ENCODE peak calls at places on chromosomes 4 and X, in five cellular contexts. One of them, this sample, is unnamed.

GRCh38 chr4:89175611-89176010 is 64.3 kb downstream of the TIGD2 start:
- DNase-seq in keratinocyte: no peak
- DNase-seq in CD8-positive, alpha-beta memory T cell: no peak
- DNase-seq in GM12878: no peak
- DNase-seq in neuronal stem cell: no peak
- DNase-seq in this sample: no peak

GRCh38 chrX:2710496-2710895 is 19.4 kb downstream of the CD99 start:
- DNase-seq in keratinocyte: peak; percentile 92
- DNase-seq in CD8-positive, alpha-beta memory T cell: no peak
- DNase-seq in GM12878: no peak
- DNase-seq in neuronal stem cell: no peak
- DNase-seq in this sample: no peak

GRCh38 chr4:7654550-7655266 is 220.0 kb upstream of the PSAPL1 start:
- DNase-seq in keratinocyte: no peak
- DNase-seq in CD8-positive, alpha-beta memory T cell: no peak
- DNase-seq in GM12878: no peak
- DNase-seq in neuronal stem cell: no peak
- DNase-seq in this sample: peak; percentile 71

GRCh38 chrX:18099745-18100144 is 120.9 kb downstream of the BEND2 start:
- DNase-seq in keratinocyte: no peak
- DNase-seq in CD8-positive, alpha-beta memory T cell: no peak
- DNase-seq in GM12878: no peak
- DNase-seq in neuronal stem cell: no peak
- DNase-seq in this sample: no peak

GRCh38 chr4:159175165-159175988 is 72.5 kb downstream of the RAPGEF2 start:
- DNase-seq in keratinocyte: peak; percentile 40
- DNase-seq in CD8-positive, alpha-beta memory T cell: peak; percentile 37
- DNase-seq in GM12878: peak; percentile 73
- DNase-seq in neuronal stem cell: peak; percentile 72
- DNase-seq in this sample: no peak

GRCh38 chr4:87806520-87806919 is 7.2 kb downstream of the IBSP start:
- DNase-seq in keratinocyte: no peak
- DNase-seq in CD8-positive, alpha-beta memory T cell: no peak
- DNase-seq in GM12878: no peak
- DNase-seq in neuronal stem cell: no peak
- DNase-seq in this sample: no peak

GRCh38 chrX:40152706-40153334 is 55.1 kb upstream of the BCOR start:
- DNase-seq in keratinocyte: no peak
- DNase-seq in CD8-positive, alpha-beta memory T cell: no peak
- DNase-seq in GM12878: no peak
- DNase-seq in neuronal stem cell: no peak
- DNase-seq in this sample: peak; percentile 84

GRCh38 chrX:23493941-23494374 is 159.3 kb downstream of the PTCHD1 start:
- DNase-seq in keratinocyte: no peak
- DNase-seq in CD8-positive, alpha-beta memory T cell: no peak
- DNase-seq in GM12878: no peak
- DNase-seq in neuronal stem cell: no peak
- DNase-seq in this sample: no peak

GRCh38 chrX:47217121-47217851 is 1.2 kb upstream of the CDK16 start:
- DNase-seq in keratinocyte: peak; percentile 82
- DNase-seq in CD8-positive, alpha-beta memory T cell: peak; percentile 2
- DNase-seq in GM12878: no peak
- DNase-seq in neuronal stem cell: no peak
- DNase-seq in this sample: peak; percentile 82

GRCh38 chr4:3375688-3376087 is 66.1 kb upstream of the HGFAC start:
- DNase-seq in keratinocyte: no peak
- DNase-seq in CD8-positive, alpha-beta memory T cell: no peak
- DNase-seq in GM12878: no peak
- DNase-seq in neuronal stem cell: no peak
- DNase-seq in this sample: no peak

GRCh38 chr4:136927172-136927571 is 605.1 kb downstream of the PCDH18 start:
- DNase-seq in keratinocyte: no peak
- DNase-seq in CD8-positive, alpha-beta memory T cell: no peak
- DNase-seq in GM12878: no peak
- DNase-seq in neuronal stem cell: no peak
- DNase-seq in this sample: no peak

GRCh38 chr4:149264093-149264733 is 551.4 kb downstream of the IQCM start:
- DNase-seq in keratinocyte: peak; percentile 9
- DNase-seq in CD8-positive, alpha-beta memory T cell: no peak
- DNase-seq in GM12878: peak; percentile 4
- DNase-seq in neuronal stem cell: peak; percentile 26
- DNase-seq in this sample: no peak

GRCh38 chr4:17347445-17347844 is 164.4 kb downstream of the QDPR start:
- DNase-seq in keratinocyte: no peak
- DNase-seq in CD8-positive, alpha-beta memory T cell: no peak
- DNase-seq in GM12878: no peak
- DNase-seq in neuronal stem cell: no peak
- DNase-seq in this sample: no peak

GRCh38 chrX:10781847-10782530 is 161.6 kb upstream of the MID1 start:
- DNase-seq in keratinocyte: no peak
- DNase-seq in CD8-positive, alpha-beta memory T cell: no peak
- DNase-seq in GM12878: no peak
- DNase-seq in neuronal stem cell: no peak
- DNase-seq in this sample: no peak

GRCh38 chr4:14428125-14428524 is 574.2 kb upstream of the CPEB2 start:
- DNase-seq in keratinocyte: no peak
- DNase-seq in CD8-positive, alpha-beta memory T cell: no peak
- DNase-seq in GM12878: no peak
- DNase-seq in neuronal stem cell: no peak
- DNase-seq in this sample: no peak

GRCh38 chr4:88803600-88804096 is 106.0 kb upstream of the NAP1L5 start:
- DNase-seq in keratinocyte: no peak
- DNase-seq in CD8-positive, alpha-beta memory T cell: no peak
- DNase-seq in GM12878: peak; percentile 69
- DNase-seq in neuronal stem cell: no peak
- DNase-seq in this sample: peak; percentile 52

GRCh38 chrX:47623540-47624027 is 3.9 kb upstream of the SYN1 start:
- DNase-seq in keratinocyte: no peak
- DNase-seq in CD8-positive, alpha-beta memory T cell: peak; percentile 3
- DNase-seq in GM12878: no peak
- DNase-seq in neuronal stem cell: peak; percentile 56
- DNase-seq in this sample: peak; percentile 83

GRCh38 chrX:53260836-53261235 is 20.5 kb downstream of the IQSEC2 start:
- DNase-seq in keratinocyte: no peak
- DNase-seq in CD8-positive, alpha-beta memory T cell: no peak
- DNase-seq in GM12878: no peak
- DNase-seq in neuronal stem cell: no peak
- DNase-seq in this sample: no peak

GRCh38 chr4:158513246-158513645 is 8.4 kb upstream of the RXFP1 start:
- DNase-seq in keratinocyte: no peak
- DNase-seq in CD8-positive, alpha-beta memory T cell: no peak
- DNase-seq in GM12878: no peak
- DNase-seq in neuronal stem cell: no peak
- DNase-seq in this sample: no peak

GRCh38 chr4:68864438-68865177 is 48.8 kb downstream of the UGT2B10 start:
- DNase-seq in keratinocyte: no peak
- DNase-seq in CD8-positive, alpha-beta memory T cell: no peak
- DNase-seq in GM12878: no peak
- DNase-seq in neuronal stem cell: no peak
- DNase-seq in this sample: no peak

GRCh38 chr4:174464949-174465348 is 57.3 kb downstream of the HPGD start:
- DNase-seq in keratinocyte: no peak
- DNase-seq in CD8-positive, alpha-beta memory T cell: no peak
- DNase-seq in GM12878: no peak
- DNase-seq in neuronal stem cell: no peak
- DNase-seq in this sample: no peak

GRCh38 chrX:81259714-81260395 is 58.0 kb downstream of the SH3BGRL start:
- DNase-seq in keratinocyte: no peak
- DNase-seq in CD8-positive, alpha-beta memory T cell: no peak
- DNase-seq in GM12878: no peak
- DNase-seq in neuronal stem cell: no peak
- DNase-seq in this sample: no peak

GRCh38 chr4:75696551-75696950 is 23.3 kb upstream of the G3BP2 start:
- DNase-seq in keratinocyte: no peak
- DNase-seq in CD8-positive, alpha-beta memory T cell: no peak
- DNase-seq in GM12878: no peak
- DNase-seq in neuronal stem cell: no peak
- DNase-seq in this sample: no peak

GRCh38 chrX:154378799-154379568 is at the start of gene EMD:
- DNase-seq in keratinocyte: no peak
- DNase-seq in CD8-positive, alpha-beta memory T cell: peak; percentile 94
- DNase-seq in GM12878: peak; percentile 87
- DNase-seq in neuronal stem cell: peak; percentile 96
- DNase-seq in this sample: peak; percentile 99
- H3K4me3 ChIP-seq in keratinocyte: peak within 1 kb of the TSS; percentile 68
- H3K4me3 ChIP-seq in CD8-positive, alpha-beta memory T cell: peak within 1 kb of the TSS; percentile 74
- H3K4me3 ChIP-seq in GM12878: peak within 1 kb of the TSS; percentile 88
- H3K4me3 ChIP-seq in neuronal stem cell: peak within 1 kb of the TSS; percentile 86
- H3K4me3 ChIP-seq in this sample: peak within 1 kb of the TSS; percentile 77

DNA sequence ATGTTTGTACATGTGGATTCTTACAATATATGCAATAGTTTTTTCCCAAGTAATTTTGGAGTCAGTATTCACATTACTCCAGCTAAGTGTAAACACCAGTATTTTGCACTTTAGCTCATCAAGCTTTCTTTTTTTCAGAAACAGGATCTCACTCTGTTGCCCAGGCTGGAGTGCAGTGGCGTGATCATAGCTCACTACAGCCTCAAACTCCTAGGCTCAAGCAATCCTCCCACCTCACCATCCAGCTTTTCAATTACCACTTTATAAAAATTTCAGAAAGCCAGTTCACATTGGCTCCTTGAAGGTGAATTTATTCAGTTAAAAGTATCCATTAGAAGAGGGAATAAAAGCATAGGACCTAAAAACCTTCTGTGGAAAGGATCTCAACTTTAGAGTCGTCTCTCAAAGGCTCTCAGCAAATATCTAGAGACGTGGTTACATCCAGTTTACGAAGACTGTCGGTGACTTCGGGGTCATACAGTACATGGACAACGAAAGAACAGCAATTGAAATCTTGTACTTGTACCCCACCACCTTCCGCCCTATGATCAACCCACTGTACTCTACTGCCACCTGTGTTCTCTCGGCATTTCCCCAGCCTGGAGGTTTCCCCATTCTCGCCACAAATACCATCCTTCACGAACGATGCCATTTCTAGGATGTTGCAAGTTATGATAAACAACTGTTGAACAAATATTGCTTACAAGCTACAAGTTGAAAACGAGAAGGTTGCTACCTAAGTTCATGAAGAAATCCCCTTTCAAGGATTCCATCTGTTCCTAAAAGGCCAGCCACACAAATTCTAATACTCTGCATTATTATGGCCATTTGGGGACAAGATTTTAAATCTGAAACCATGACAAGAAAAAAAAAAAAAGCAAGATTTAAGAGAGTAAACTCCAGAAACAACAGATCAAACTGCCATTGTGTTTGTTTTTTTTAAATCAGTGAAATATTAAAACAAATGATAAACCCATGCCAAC is 1.8 kb downstream of the APBB2 start:
- DNase-seq in keratinocyte: no peak
- DNase-seq in CD8-positive, alpha-beta memory T cell: no peak
- DNase-seq in GM12878: peak; percentile 70
- DNase-seq in neuronal stem cell: no peak
- DNase-seq in this sample: no peak
- H3K27ac ChIP-seq in keratinocyte: peak overlapping the region; percentile 74
- H3K27ac ChIP-seq in CD8-positive, alpha-beta memory T cell: no peak overlapping the region
- H3K27ac ChIP-seq in GM12878: peak overlapping the region; percentile 24
- H3K27ac ChIP-seq in neuronal stem cell: no peak overlapping the region
- H3K27ac ChIP-seq in this sample: no peak overlapping the region

DNA sequence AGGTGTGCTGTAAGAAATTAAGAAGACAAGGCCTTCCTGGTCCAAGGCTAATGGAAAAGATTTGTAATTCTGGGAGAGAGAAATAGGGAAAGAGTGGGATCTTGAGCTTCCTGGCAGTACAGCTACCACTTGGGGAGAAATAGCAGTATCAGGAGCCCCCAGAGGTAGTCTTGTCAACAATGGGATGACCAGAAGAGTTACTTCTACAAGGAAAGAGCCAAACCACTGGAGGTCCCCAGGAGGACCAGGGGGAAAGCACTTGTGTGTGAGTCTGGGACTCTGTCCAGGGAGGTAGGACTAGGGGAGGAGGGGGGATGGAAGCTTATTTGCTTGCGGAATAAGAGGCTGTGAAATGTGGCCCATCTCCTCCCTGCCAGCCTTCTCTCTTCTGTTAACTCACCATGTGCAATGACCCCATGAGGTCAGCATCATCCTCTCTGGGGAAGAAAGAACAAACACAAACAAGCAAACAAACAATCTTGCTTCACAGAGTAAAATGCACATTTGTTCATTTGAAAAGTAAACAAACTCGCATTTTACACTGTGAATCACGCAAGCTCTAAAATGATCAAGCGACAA is 160.1 kb downstream of the STK32B start:
- DNase-seq in keratinocyte: no peak
- DNase-seq in CD8-positive, alpha-beta memory T cell: no peak
- DNase-seq in GM12878: no peak
- DNase-seq in neuronal stem cell: no peak
- DNase-seq in this sample: no peak
- H3K4me1 ChIP-seq in keratinocyte: no peaks in the 10 kb centered on the region
- H3K4me1 ChIP-seq in CD8-positive, alpha-beta memory T cell: no peaks in the 10 kb centered on the region
- H3K4me1 ChIP-seq in GM12878: no peaks in the 10 kb centered on the region
- H3K4me1 ChIP-seq in neuronal stem cell: peaks cover 2% of the 10 kb centered on the region
- H3K4me1 ChIP-seq in this sample: no peaks in the 10 kb centered on the region

GRCh38 chr4:94411296-94411695 is 40.4 kb upstream of the PDLIM5 start:
- DNase-seq in keratinocyte: no peak
- DNase-seq in CD8-positive, alpha-beta memory T cell: no peak
- DNase-seq in GM12878: no peak
- DNase-seq in neuronal stem cell: no peak
- DNase-seq in this sample: no peak

GRCh38 chr4:94410678-94411206 is 41.0 kb upstream of the PDLIM5 start:
- DNase-seq in keratinocyte: no peak
- DNase-seq in CD8-positive, alpha-beta memory T cell: no peak
- DNase-seq in GM12878: no peak
- DNase-seq in neuronal stem cell: no peak
- DNase-seq in this sample: peak; percentile 70

GRCh38 chr4:94413085-94413685 is 38.6 kb upstream of the PDLIM5 start:
- DNase-seq in keratinocyte: no peak
- DNase-seq in CD8-positive, alpha-beta memory T cell: no peak
- DNase-seq in GM12878: no peak
- DNase-seq in neuronal stem cell: no peak
- DNase-seq in this sample: no peak

GRCh38 chr4:94409947-94410346 is 41.8 kb upstream of the PDLIM5 start:
- DNase-seq in keratinocyte: no peak
- DNase-seq in CD8-positive, alpha-beta memory T cell: no peak
- DNase-seq in GM12878: no peak
- DNase-seq in neuronal stem cell: no peak
- DNase-seq in this sample: no peak

GRCh38 chr4:94412019-94413017 is 39.4 kb upstream of the PDLIM5 start:
- DNase-seq in keratinocyte: no peak
- DNase-seq in CD8-positive, alpha-beta memory T cell: no peak
- DNase-seq in GM12878: no peak
- DNase-seq in neuronal stem cell: no peak
- DNase-seq in this sample: no peak
- H3K4me3 ChIP-seq in keratinocyte: no peak overlapping the region
- H3K4me3 ChIP-seq in CD8-positive, alpha-beta memory T cell: no peak overlapping the region
- H3K4me3 ChIP-seq in GM12878: no peak overlapping the region
- H3K4me3 ChIP-seq in neuronal stem cell: no peak overlapping the region
- H3K4me3 ChIP-seq in this sample: peak overlapping the region; percentile 30